ENCODE peak calls at places on chromosomes 11 and 22, in nine cellular contexts. Y, C, T, W, E, V, I, S and B are unnamed samples.
A peak's percentile ranks its signal among the peaks of the same experiment; 100 is the strongest.

GRCh38 chr11:23727821-23728220 is 769.0 kb upstream of the LUZP2 start:
- DNase-seq in I (no peak), W (no peak), T (no peak), E (no peak), S (peak; percentile 35), C (no peak), Y (no peak), V (peak; percentile 36), B (no peak)

GRCh38 chr11:60925685-60926267 is 1.5 kb downstream of the TMEM132A start:
- DNase-seq in E (no peak), C (no peak), W (peak; percentile 27), I (no peak), T (no peak), Y (peak; percentile 65), S (no peak), V (no peak), B (no peak)

GRCh38 chr11:118295834-118296454 is 8.6 kb upstream of the CD3E start:
- DNase-seq in I (no peak), C (peak; percentile 72), S (no peak), Y (no peak), T (peak; percentile 34), E (no peak), V (peak; percentile 25), W (no peak), B (no peak)

GRCh38 chr11:10925149-10925926 is 67.5 kb upstream of the ZBED5 start:
- DNase-seq in C (peak; percentile 41), Y (no peak), W (no peak), S (no peak), I (no peak), E (no peak), T (no peak), V (no peak), B (no peak)

GRCh38 chr11:115612331-115612730 is 108.1 kb upstream of the CADM1 start:
- DNase-seq in W (no peak), I (no peak), Y (no peak), C (peak; percentile 73), S (no peak), E (no peak), V (no peak), T (no peak), B (no peak)

GRCh38 chr22:24768537-24769374 is 5.8 kb downstream of the PIWIL3 start:
- DNase-seq in W (peak; percentile 70), E (peak; percentile 25), I (peak; percentile 57), V (peak; percentile 61), Y (peak; percentile 62), T (peak; percentile 74), S (peak; percentile 52), C (peak; percentile 86), B (no peak)

GRCh38 chr11:65425105-65425970 is 2.7 kb downstream of the NEAT1 start:
- DNase-seq in C (peak; percentile 58), V (no peak), E (peak; percentile 69), I (peak; percentile 74), W (no peak), S (peak; percentile 77), Y (no peak), T (peak; percentile 69), B (no peak)

GRCh38 chr22:27377901-27378300 is 423.7 kb downstream of the MN1 start:
- DNase-seq in S (no peak), V (no peak), I (peak; percentile 74), E (no peak), W (peak; percentile 58), C (no peak), T (peak; percentile 17), Y (peak; percentile 85), B (no peak)

GRCh38 chr11:120137611-120138521 is at the start of gene TRIM29:
- DNase-seq in C (no peak), T (peak; percentile 49), E (no peak), S (no peak), V (no peak), W (peak; percentile 31), I (peak; percentile 78), Y (no peak), B (peak; percentile 68)

GRCh38 chr11:44464741-44465140 is 100.7 kb upstream of the CD82 start:
- DNase-seq in V (no peak), S (no peak), C (peak; percentile 62), I (no peak), W (no peak), T (no peak), Y (no peak), E (no peak), B (no peak)

GRCh38 chr11:73662445-73663157 is 16.2 kb downstream of the PLEKHB1 start:
- DNase-seq in T (no peak), C (no peak), S (no peak), E (no peak), I (no peak), Y (no peak), W (no peak), V (no peak), B (no peak)

GRCh38 chr11:69300124-69301032 is 6.4 kb downstream of the MYEOV start:
- DNase-seq in W (no peak), E (no peak), C (no peak), I (no peak), V (no peak), Y (no peak), S (no peak), T (no peak), B (no peak)

GRCh38 chr22:24486501-24486921 is 8.6 kb upstream of the UPB1 start:
- DNase-seq in T (no peak), V (peak; percentile 55), C (no peak), S (no peak), E (no peak), Y (no peak), W (no peak), I (no peak), B (no peak)

GRCh38 chr11:119641991-119642745 is 86.8 kb downstream of the NECTIN1 start:
- DNase-seq in I (no peak), W (no peak), E (peak; percentile 33), S (peak; percentile 12), T (no peak), Y (peak; percentile 20), C (peak; percentile 79), V (peak; percentile 58), B (no peak)

GRCh38 chr22:28547132-28547842 is 132.4 kb downstream of the TTC28 start:
- DNase-seq in E (no peak), I (no peak), T (no peak), S (no peak), Y (no peak), C (no peak), W (no peak), V (no peak), B (no peak)

GRCh38 chr22:25759825-25760231 is 17.8 kb downstream of the MYO18B start:
- DNase-seq in S (peak; percentile 40), Y (no peak), W (no peak), V (no peak), I (no peak), E (no peak), T (no peak), C (no peak), B (no peak)

GRCh38 chr11:11000546-11001283 is 142.9 kb upstream of the ZBED5 start:
- DNase-seq in V (no peak), S (no peak), C (no peak), Y (no peak), E (no peak), W (no peak), T (peak; percentile 47), I (no peak), B (no peak)

GRCh38 chr22:35634981-35635540 is 13.2 kb upstream of the APOL6 start:
- DNase-seq in S (no peak), E (peak; percentile 48), I (no peak), V (peak; percentile 52), Y (no peak), C (no peak), T (no peak), W (no peak), B (no peak)

GRCh38 chr22:36233796-36234195 is 5.5 kb downstream of the APOL2 start:
- DNase-seq in E (no peak), Y (no peak), W (no peak), T (no peak), C (no peak), I (no peak), V (no peak), S (no peak), B (no peak)

GRCh38 chr11:133064152-133064877 is 468.0 kb downstream of the OPCML start:
- DNase-seq in V (no peak), I (peak; percentile 95), S (no peak), C (peak; percentile 94), E (no peak), Y (peak; percentile 89), W (peak; percentile 73), T (peak; percentile 29), B (peak; percentile 89)

GRCh38 chr11:17839973-17840611 is 105.5 kb downstream of the KCNC1 start:
- DNase-seq in C (no peak), V (no peak), E (no peak), S (no peak), W (no peak), Y (peak; percentile 46), I (no peak), T (no peak), B (no peak)

GRCh38 chr11:1086171-1087102 is 11.8 kb downstream of the MUC2 start:
- DNase-seq in E (no peak), S (no peak), Y (no peak), I (no peak), W (no peak), V (no peak), T (no peak), C (no peak), B (no peak)

GRCh38 chr11:90556026-90556425 is 333.2 kb upstream of the CHORDC1 start:
- DNase-seq in S (no peak), V (no peak), W (no peak), C (no peak), T (no peak), Y (no peak), E (no peak), I (no peak), B (no peak)

GRCh38 chr22:27581241-27581640 is 220.3 kb downstream of the MN1 start:
- DNase-seq in C (no peak), S (no peak), W (no peak), I (no peak), E (no peak), Y (no peak), T (no peak), V (no peak), B (no peak)

GRCh38 chr11:128327274-128327673 is 260.1 kb downstream of the ETS1 start:
- DNase-seq in W (no peak), Y (no peak), C (no peak), I (no peak), S (no peak), E (no peak), T (no peak), V (no peak), B (no peak)

GRCh38 chr11:44978961-44979331 is 28.3 kb upstream of the TP53I11 start:
- DNase-seq in E (no peak), I (no peak), V (no peak), S (no peak), T (peak; percentile 84), W (peak; percentile 96), Y (peak; percentile 95), C (no peak), B (no peak)

GRCh38 chr11:7462706-7463105 is 22.6 kb upstream of the OLFML1 start:
- DNase-seq in V (no peak), C (no peak), W (no peak), I (no peak), Y (no peak), T (no peak), S (no peak), E (no peak), B (no peak)